ENCODE peak calls at places on chromosome 15, in four cellular contexts. O is astrocyte, U is H9, G is fibroblast of lung. H is an unnamed sample.

GRCh38 chr15:44081223-44082013 is 113.7 kb downstream of the FRMD5 start:
- DNase-seq in O (peak), U (no peak), G (peak), H (peak)

GRCh38 chr15:83206971-83207621 is 527 bp downstream of the HDGFL3 start:
- DNase-seq in O (peak), U (peak), G (peak), H (peak)

GRCh38 chr15:71085809-71086208 is 29.5 kb upstream of the THSD4 start:
- DNase-seq in O (no peak), U (peak), G (no peak), H (no peak)

GRCh38 chr15:100016632-100017031 is 283.4 kb upstream of the LYSMD4 start:
- DNase-seq in O (no peak), U (no peak), G (no peak), H (no peak)

GRCh38 chr15:34841220-34841841 is 46.0 kb upstream of the ACTC1 start:
- DNase-seq in O (peak), U (no peak), G (no peak), H (no peak)

GRCh38 chr15:67382723-67383122 is 128.1 kb downstream of the IQCH start:
- DNase-seq in O (no peak), U (no peak), G (no peak), H (no peak)

GRCh38 chr15:29270169-29270955 is 740 bp upstream of the NSMCE3 start:
- DNase-seq in O (peak), U (no peak), G (peak), H (peak)

GRCh38 chr15:31268108-31268501 is 58.5 kb upstream of the KLF13 start:
- DNase-seq in O (no peak), U (peak), G (no peak), H (peak)

GRCh38 chr15:78625621-78626280 is 5.0 kb upstream of the CHRNA3 start:
- DNase-seq in O (no peak), U (no peak), G (no peak), H (peak)

GRCh38 chr15:79160211-79160610 is 69.6 kb upstream of the RASGRF1 start:
- DNase-seq in O (no peak), U (no peak), G (no peak), H (peak)

GRCh38 chr15:63503739-63504246 is 600 bp upstream of the USP3 start:
- DNase-seq in O (peak), U (peak), G (peak), H (peak)

GRCh38 chr15:83170474-83171165 is 37.0 kb downstream of the HDGFL3 start:
- DNase-seq in O (peak), U (no peak), G (peak), H (no peak)

GRCh38 chr15:58748787-58749531 is 548 bp downstream of the ADAM10 start:
- DNase-seq in O (no peak), U (peak), G (peak), H (peak)

GRCh38 chr15:27771892-27772291 is 327.2 kb downstream of the OCA2 start:
- DNase-seq in O (no peak), U (no peak), G (no peak), H (no peak)

GRCh38 chr15:101124731-101125558 is 126.9 kb downstream of the CHSY1 start:
- DNase-seq in O (peak), U (no peak), G (peak), H (peak)

GRCh38 chr15:44545934-44546802 is 9.2 kb downstream of the EIF3J start:
- DNase-seq in O (peak), U (no peak), G (peak), H (peak)

GRCh38 chr15:85649372-85649771 is 145.4 kb downstream of the KLHL25 start:
- DNase-seq in O (peak), U (no peak), G (peak), H (peak)

GRCh38 chr15:75059607-75060006 is 36.2 kb downstream of the PPCDC start:
- DNase-seq in O (no peak), U (no peak), G (no peak), H (no peak)

GRCh38 chr15:91926871-91927270 is 73.4 kb downstream of the SLCO3A1 start:
- DNase-seq in O (no peak), U (no peak), G (no peak), H (peak)

GRCh38 chr15:49179433-49180190 is 9.6 kb downstream of the GALK2 start:
- DNase-seq in O (no peak), U (no peak), G (no peak), H (no peak)

GRCh38 chr15:85412956-85413854 is 32.8 kb downstream of the AKAP13 start:
- DNase-seq in O (peak), U (no peak), G (peak), H (peak)

GRCh38 chr15:72953306-72953705 is 99.0 kb upstream of the NEO1 start:
- DNase-seq in O (no peak), U (no peak), G (no peak), H (no peak)

GRCh38 chr15:100254694-100255093 is 87.1 kb downstream of the ADAMTS17 start:
- DNase-seq in O (no peak), U (no peak), G (no peak), H (no peak)

GRCh38 chr15:65377976-65378366 is at the start of gene IGDCC3:
- DNase-seq in O (no peak), U (peak), G (peak), H (peak)

GRCh38 chr15:87874896-87875661 is 381.5 kb downstream of the NTRK3 start:
- DNase-seq in O (peak), U (peak), G (peak), H (no peak)

GRCh38 chr15:75053748-75054125 is 30.3 kb downstream of the PPCDC start:
- DNase-seq in O (no peak), U (no peak), G (no peak), H (no peak)

GRCh38 chr15:99124641-99125040 is 19.8 kb downstream of the SYNM start:
- DNase-seq in O (no peak), U (no peak), G (no peak), H (no peak)

GRCh38 chr15:49155834-49156627 is 632 bp upstream of the COPS2 start:
- DNase-seq in O (peak), U (peak), G (peak), H (peak)

GRCh38 chr15:101723161-101723873 is 956 bp downstream of the TARS3 start:
- DNase-seq in O (peak), U (no peak), G (peak), H (peak)

GRCh38 chr15:78093242-78094020 is 1.1 kb downstream of the SH2D7 start:
- DNase-seq in O (peak), U (no peak), G (peak), H (peak)

GRCh38 chr15:42456971-42457370 is 34.0 kb downstream of the ZNF106 start:
- DNase-seq in O (peak), U (no peak), G (peak), H (peak)

GRCh38 chr15:74812533-74812932 is at the start of gene LMAN1L:
- DNase-seq in O (no peak), U (no peak), G (no peak), H (peak)

DNA sequence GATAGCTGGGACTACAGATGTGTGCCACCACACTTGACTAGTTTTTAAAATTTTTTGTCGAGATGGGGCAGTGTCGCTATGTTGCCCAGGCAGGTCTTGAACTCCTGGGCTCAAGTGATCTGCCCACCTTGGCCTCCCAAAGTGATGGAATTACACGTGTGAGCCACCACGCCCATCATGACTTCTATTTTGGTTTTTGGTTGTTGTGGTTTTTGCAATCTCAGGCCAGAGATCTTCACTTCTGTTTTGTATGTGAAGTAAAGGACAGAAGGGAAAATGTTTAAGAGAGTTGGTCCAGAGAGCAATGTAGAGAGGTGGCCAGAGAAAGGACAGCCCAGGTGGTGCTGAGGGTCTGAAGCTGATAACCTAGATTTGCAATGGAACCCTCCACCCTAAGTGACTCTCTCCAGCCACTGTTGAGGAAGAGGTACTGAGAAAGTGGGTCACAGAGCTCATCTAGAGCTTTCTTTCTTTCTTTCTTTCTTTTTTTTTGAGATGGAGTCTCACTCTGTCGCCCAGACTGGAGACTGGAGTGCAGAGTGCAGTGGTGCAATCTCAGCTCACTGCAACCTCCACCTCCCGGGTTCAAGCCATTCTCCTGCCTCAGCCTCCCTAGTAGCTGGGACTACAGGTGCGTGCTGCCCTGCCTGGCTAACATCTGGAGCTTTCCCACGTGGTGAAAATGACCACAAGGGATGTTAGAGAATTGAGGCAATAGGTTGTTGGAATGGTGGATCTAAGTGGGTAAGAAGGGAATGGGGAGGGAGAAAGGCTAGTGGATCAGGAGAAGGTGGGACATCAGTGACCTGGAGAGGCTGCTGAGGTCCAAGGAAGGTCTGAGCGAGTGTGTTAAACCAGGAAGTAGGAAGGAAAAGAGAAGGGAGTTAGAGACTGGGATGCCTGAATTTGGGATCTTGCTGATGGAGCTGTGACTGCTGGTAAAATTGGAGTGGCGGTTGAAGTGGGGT is 22.4 kb upstream of the SEMA4B start:
- DNase-seq in O (no peak), U (no peak), G (no peak), H (no peak)
- H2AFZ ChIP-seq in O (no peak), U (no peak), G (no peak), H (no peak)

DNA sequence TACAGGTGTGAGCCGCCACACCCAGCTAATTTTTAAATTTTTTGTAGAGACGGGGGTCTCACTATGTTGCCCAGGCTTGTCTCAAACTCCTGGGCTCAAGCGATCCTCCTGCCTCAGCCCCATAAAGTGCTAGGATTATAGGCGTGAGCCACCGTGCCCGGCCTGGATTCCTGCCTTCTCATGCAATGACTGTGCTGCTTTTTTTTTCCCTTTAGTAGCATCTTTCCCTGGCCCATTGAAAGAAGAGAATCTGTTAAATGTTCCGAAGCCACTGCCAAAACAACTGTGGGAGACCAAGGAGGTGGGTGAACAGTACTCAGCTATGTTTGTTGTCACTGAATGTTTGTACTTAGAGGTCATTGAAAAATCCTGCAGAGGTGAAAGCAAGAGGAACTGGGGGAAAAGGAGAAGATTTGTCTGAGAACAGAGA is 88.0 kb downstream of the CRTC3 start:
- DNase-seq in O (no peak), U (no peak), G (peak), H (no peak)
- H2AFZ ChIP-seq in O (no peak), U (no peak), G (no peak), H (no peak)

GRCh38 chr15:25323420-25323819 is 115.4 kb downstream of the UBE3A start:
- DNase-seq in O (no peak), U (no peak), G (no peak), H (no peak)
- H2AFZ ChIP-seq in O (no peak), U (no peak), G (no peak), H (no peak)

DNA sequence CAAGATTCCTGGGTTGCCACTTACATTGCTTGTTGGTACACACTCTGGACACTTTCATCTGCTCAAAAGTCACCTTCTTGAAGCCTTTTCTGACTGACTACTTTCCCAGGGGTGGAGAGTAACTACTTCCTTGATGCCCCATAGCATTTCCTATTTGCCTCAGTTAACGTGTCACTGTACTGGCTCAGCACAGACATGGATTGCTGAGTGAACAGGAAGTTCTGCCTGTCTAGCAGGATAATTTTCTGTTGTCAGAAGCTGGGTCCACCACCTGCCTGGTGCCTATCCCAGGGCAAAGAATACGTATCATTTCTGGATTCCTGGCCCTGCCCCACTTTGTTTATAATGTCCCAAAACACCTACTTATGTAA is 15.3 kb upstream of the ABHD17C start:
- DNase-seq in O (no peak), U (no peak), G (no peak), H (no peak)
- H2AFZ ChIP-seq in O (no peak), U (no peak), G (no peak), H (no peak)

H was measured in osteoblast.